ENCODE peak calls at places on chromosomes 4 and X, in six cellular contexts. U is right lobe of liver, G is foreskin fibroblast, Y is AG09309, X is Calu3, K is osteocyte. S is an unnamed sample.

GRCh38 chrX:130079824-130080406 is 30.4 kb downstream of the ELF4 start:
- DNase-seq in X (peak; percentile 61), K (no peak), Y (peak; percentile 52), G (peak; percentile 84), U (no peak), S (no peak)

GRCh38 chr4:19636451-19636850 is 615.3 kb upstream of the SLIT2 start:
- DNase-seq in X (no peak), U (no peak), K (no peak), G (peak; percentile 31), Y (no peak), S (no peak)

GRCh38 chrX:3286196-3286920 is 60.1 kb downstream of the MXRA5 start:
- DNase-seq in G (peak; percentile 80), K (peak; percentile 86), X (peak; percentile 12), Y (no peak), U (no peak), S (no peak)

GRCh38 chr4:121684016-121684415 is 12.8 kb downstream of the ANXA5 start:
- DNase-seq in X (no peak), Y (no peak), U (no peak), G (no peak), K (no peak), S (no peak)

GRCh38 chr4:54363037-54363436 is 133.9 kb downstream of the PDGFRA start:
- DNase-seq in G (no peak), X (no peak), Y (no peak), K (no peak), U (no peak), S (no peak)

GRCh38 chr4:115923152-115923551 is 809.7 kb upstream of the NDST4 start:
- DNase-seq in G (no peak), Y (no peak), U (no peak), K (no peak), X (no peak), S (no peak)

GRCh38 chr4:54498661-54499111 is 159.1 kb upstream of the KIT start:
- DNase-seq in K (no peak), Y (peak; percentile 63), G (peak; percentile 73), U (no peak), X (peak; percentile 1), S (no peak)

GRCh38 chr4:95165926-95166524 is 382.7 kb downstream of the UNC5C start:
- DNase-seq in X (peak; percentile 24), K (no peak), U (no peak), Y (peak; percentile 39), G (peak; percentile 72), S (no peak)

GRCh38 chr4:68445111-68445510 is 2.2 kb upstream of the TMPRSS11E start:
- DNase-seq in K (no peak), U (no peak), X (no peak), G (no peak), Y (no peak), S (no peak)

GRCh38 chr4:163920426-163920825 is 425.9 kb downstream of the TMA16 start:
- DNase-seq in K (no peak), X (no peak), U (no peak), Y (no peak), G (no peak), S (no peak)

GRCh38 chr4:138953962-138954371 is 61.6 kb upstream of the NOCT start:
- DNase-seq in K (no peak), G (peak; percentile 80), U (no peak), X (no peak), Y (peak; percentile 87), S (no peak)

GRCh38 chrX:42694260-42694815 is 83.6 kb downstream of the PPP1R2C start:
- DNase-seq in K (no peak), Y (no peak), U (no peak), G (peak; percentile 25), X (no peak), S (no peak)

GRCh38 chrX:109716431-109717028 is 16.5 kb downstream of the ACSL4 start:
- DNase-seq in K (no peak), Y (no peak), X (no peak), U (no peak), G (peak; percentile 36), S (no peak)

GRCh38 chr4:3479358-3480101 is 16.4 kb downstream of the DOK7 start:
- DNase-seq in G (no peak), Y (no peak), X (no peak), U (no peak), K (no peak), S (no peak)

GRCh38 chr4:174631901-174632758 is 109.8 kb upstream of the HPGD start:
- DNase-seq in G (peak; percentile 47), U (no peak), X (peak; percentile 12), K (no peak), Y (peak; percentile 3), S (no peak)

GRCh38 chrX:119605398-119605738 is 856 bp downstream of the NKRF start:
- DNase-seq in Y (no peak), K (no peak), X (peak; percentile 7), G (peak; percentile 30), U (peak; percentile 58), S (no peak)

GRCh38 chr4:10108818-10109783 is 7.5 kb downstream of the WDR1 start:
- DNase-seq in G (peak; percentile 63), U (no peak), Y (no peak), K (no peak), X (no peak), S (no peak)

GRCh38 chrX:43813898-43814297 is 68.4 kb downstream of the MAOB start:
- DNase-seq in G (peak; percentile 20), K (no peak), Y (no peak), U (no peak), X (peak; percentile 40), S (no peak)

GRCh38 chrX:116417968-116418367 is 18.4 kb upstream of the SLC6A14 start:
- DNase-seq in K (no peak), Y (no peak), X (no peak), U (no peak), G (no peak), S (no peak)

GRCh38 chr4:10083331-10083769 is 33.2 kb downstream of the WDR1 start:
- DNase-seq in Y (no peak), G (no peak), K (no peak), U (peak; percentile 24), X (no peak), S (peak; percentile 10)

GRCh38 chr4:53705151-53705764 is 114.0 kb upstream of the LNX1 start:
- DNase-seq in G (no peak), X (no peak), U (no peak), Y (no peak), K (no peak), S (no peak)

GRCh38 chr4:70356185-70356584 is 4.4 kb upstream of the SMR3A start:
- DNase-seq in X (no peak), G (no peak), U (no peak), Y (no peak), K (no peak), S (no peak)

GRCh38 chrX:150692837-150693781 is at the start of gene MTMR1:
- DNase-seq in K (no peak), Y (no peak), X (peak; percentile 49), U (peak; percentile 58), G (peak; percentile 52), S (peak; percentile 62)

GRCh38 chr4:161702287-161702686 is 461.5 kb downstream of the FSTL5 start:
- DNase-seq in G (no peak), X (no peak), Y (no peak), U (no peak), K (no peak), S (no peak)
- TF ChIP-seq CTCF in G (no peak), X (no peak), Y (no peak), U (no peak), K (no peak), S (no peak)

DNA sequence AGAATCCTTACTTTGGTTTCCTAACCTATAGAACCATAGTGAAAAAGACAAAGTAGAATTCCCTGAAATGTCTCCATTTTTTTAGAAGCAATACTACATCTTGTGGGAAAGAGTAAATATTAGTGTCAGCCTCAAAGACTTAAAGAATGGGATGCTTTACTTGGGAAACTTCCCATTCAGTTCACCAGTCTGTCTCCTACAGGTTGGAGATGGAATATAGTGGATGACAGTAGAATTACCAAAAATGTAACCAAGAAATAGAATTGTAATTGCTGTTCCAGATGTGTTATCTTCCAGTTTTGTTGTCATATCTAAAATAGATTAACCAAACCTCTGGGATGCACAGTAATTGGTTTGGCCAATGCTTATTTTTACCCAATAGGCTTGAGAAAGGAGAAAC is 338.6 kb upstream of the GRID2 start:
- DNase-seq in Y (no peak), X (no peak), U (no peak), G (peak; percentile 1), K (no peak), S (no peak)
- TF ChIP-seq CTCF in Y (no peak), X (no peak), U (peak; percentile 31), G (no peak), K (no peak), S (no peak)

GRCh38 chr4:98630804-98631454 is 27.5 kb downstream of the TSPAN5 start:
- DNase-seq in X (no peak), K (no peak), Y (no peak), G (peak; percentile 59), U (no peak), S (no peak)
- TF ChIP-seq CTCF in X (no peak), K (no peak), Y (no peak), G (no peak), U (no peak), S (no peak)

GRCh38 chr4:27412617-27413016 is 552.0 kb downstream of the STIM2 start:
- DNase-seq in Y (no peak), X (no peak), G (no peak), K (no peak), U (no peak), S (no peak)
- TF ChIP-seq CTCF in Y (no peak), X (no peak), G (no peak), K (no peak), U (no peak), S (no peak)

DNA sequence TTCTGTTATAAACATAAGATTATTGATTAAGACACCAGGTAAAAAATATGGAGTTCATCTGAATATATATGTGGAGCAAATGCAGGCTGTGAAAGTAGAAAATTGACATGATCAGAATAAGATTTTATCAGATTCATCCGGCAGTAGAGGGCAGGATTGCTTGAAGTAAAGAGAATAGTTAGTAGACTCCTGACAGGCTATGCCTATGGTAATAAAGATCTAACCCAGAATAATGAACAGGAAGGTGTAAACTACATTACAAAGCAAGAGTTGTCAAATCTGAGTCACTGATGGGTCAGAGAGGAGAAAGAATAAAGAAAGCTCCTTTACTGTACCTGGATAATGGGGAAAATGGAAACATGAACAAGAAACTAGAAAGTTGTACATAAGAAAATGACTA is 20.8 kb upstream of the TMEM184C start:
- DNase-seq in Y (no peak), K (no peak), U (no peak), G (peak; percentile 53), X (no peak), S (no peak)
- TF ChIP-seq CTCF in Y (no peak), K (peak; percentile 40), U (no peak), G (peak; percentile 12), X (no peak), S (no peak)

DNA sequence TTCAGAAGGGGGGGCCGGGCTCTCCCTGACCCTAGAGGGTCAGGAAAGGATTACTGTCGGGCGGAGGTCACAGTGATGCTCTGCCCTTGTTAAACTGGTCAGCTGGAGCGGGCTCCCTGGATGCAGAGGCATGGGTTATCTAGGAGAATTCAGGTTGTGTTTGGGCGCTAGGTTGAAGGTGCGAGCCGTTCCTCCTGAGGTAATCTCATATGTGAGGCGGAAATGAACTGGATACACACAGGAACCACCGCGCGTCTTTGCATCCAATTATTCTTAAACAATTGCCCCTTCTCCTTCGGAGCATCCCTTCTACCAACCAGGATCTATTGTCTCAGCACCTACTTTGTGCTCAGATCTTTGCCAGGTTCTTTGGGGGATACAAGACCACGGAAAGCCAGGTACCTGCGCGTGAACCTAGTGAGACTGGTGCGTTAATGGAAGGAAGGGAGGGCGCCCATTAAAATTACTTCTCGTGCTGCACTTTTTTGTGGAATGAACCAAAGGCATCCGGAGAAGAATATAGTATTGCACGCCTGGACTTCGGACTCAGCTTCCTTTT is 28.4 kb downstream of the HAND2 start:
- DNase-seq in G (no peak), Y (no peak), U (no peak), K (no peak), X (no peak), S (no peak)
- TF ChIP-seq CTCF in G (no peak), Y (no peak), U (no peak), K (no peak), X (no peak), S (no peak)